ENCODE peak calls at places on chromosomes 11 and 22, in six cellular contexts. One of them, this sample, is unnamed.

GRCh38 chr22:35218079-35218478 is 39.2 kb upstream of the HMGXB4 start:
- DNase-seq in Peyer's patch: no peak
- DNase-seq in GM23338: no peak
- DNase-seq in heart left ventricle: no peak
- DNase-seq in PC-3: peak; percentile 5
- DNase-seq in neuronal stem cell: no peak
- DNase-seq in this sample: no peak

GRCh38 chr22:24758164-24758799 is 16.2 kb downstream of the PIWIL3 start:
- DNase-seq in GM23338: peak; percentile 83
- DNase-seq in PC-3: peak; percentile 68
- DNase-seq in Peyer's patch: peak; percentile 37
- DNase-seq in neuronal stem cell: peak; percentile 53
- DNase-seq in heart left ventricle: peak; percentile 44
- DNase-seq in this sample: no peak

GRCh38 chr11:47270331-47271271 is 668 bp downstream of the MADD start:
- DNase-seq in GM23338: peak; percentile 59
- DNase-seq in heart left ventricle: no peak
- DNase-seq in Peyer's patch: peak; percentile 29
- DNase-seq in PC-3: peak; percentile 49
- DNase-seq in neuronal stem cell: no peak
- DNase-seq in this sample: no peak

GRCh38 chr11:122267602-122268001 is 151.6 kb upstream of the BLID start:
- DNase-seq in Peyer's patch: no peak
- DNase-seq in neuronal stem cell: no peak
- DNase-seq in GM23338: peak; percentile 17
- DNase-seq in heart left ventricle: no peak
- DNase-seq in PC-3: peak; percentile 71
- DNase-seq in this sample: no peak

GRCh38 chr22:36443198-36443770 is 38.2 kb downstream of the TXN2 start:
- DNase-seq in PC-3: no peak
- DNase-seq in Peyer's patch: peak; percentile 54
- DNase-seq in neuronal stem cell: no peak
- DNase-seq in heart left ventricle: no peak
- DNase-seq in GM23338: no peak
- DNase-seq in this sample: no peak

GRCh38 chr22:35330258-35330861 is 30.7 kb downstream of the TOM1 start:
- DNase-seq in Peyer's patch: peak; percentile 79
- DNase-seq in neuronal stem cell: no peak
- DNase-seq in heart left ventricle: peak; percentile 86
- DNase-seq in PC-3: peak; percentile 16
- DNase-seq in GM23338: no peak
- DNase-seq in this sample: peak; percentile 88

GRCh38 chr11:73376168-73376802 is at the start of gene RELT:
- DNase-seq in GM23338: peak; percentile 91
- DNase-seq in neuronal stem cell: peak; percentile 91
- DNase-seq in Peyer's patch: peak; percentile 85
- DNase-seq in heart left ventricle: peak; percentile 89
- DNase-seq in PC-3: peak; percentile 98
- DNase-seq in this sample: peak; percentile 85

GRCh38 chr11:12841946-12842630 is 167.0 kb upstream of the RASSF10 start:
- DNase-seq in PC-3: peak; percentile 42
- DNase-seq in neuronal stem cell: no peak
- DNase-seq in GM23338: peak; percentile 67
- DNase-seq in heart left ventricle: peak; percentile 15
- DNase-seq in Peyer's patch: no peak
- DNase-seq in this sample: no peak

GRCh38 chr11:60563553-60564235 is 48.5 kb downstream of the MS4A13 start:
- DNase-seq in neuronal stem cell: no peak
- DNase-seq in Peyer's patch: no peak
- DNase-seq in GM23338: peak; percentile 46
- DNase-seq in PC-3: no peak
- DNase-seq in heart left ventricle: no peak
- DNase-seq in this sample: no peak

GRCh38 chr11:26834601-26835000 is 112.7 kb upstream of the SLC5A12 start:
- DNase-seq in heart left ventricle: no peak
- DNase-seq in neuronal stem cell: no peak
- DNase-seq in PC-3: no peak
- DNase-seq in Peyer's patch: no peak
- DNase-seq in GM23338: no peak
- DNase-seq in this sample: no peak

GRCh38 chr11:65742353-65742752 is 21.8 kb upstream of the RNASEH2C start:
- DNase-seq in heart left ventricle: no peak
- DNase-seq in neuronal stem cell: no peak
- DNase-seq in GM23338: no peak
- DNase-seq in Peyer's patch: no peak
- DNase-seq in PC-3: no peak
- DNase-seq in this sample: no peak

GRCh38 chr22:47452184-47452583 is 689.7 kb downstream of the TBC1D22A start:
- DNase-seq in heart left ventricle: no peak
- DNase-seq in GM23338: peak; percentile 0
- DNase-seq in Peyer's patch: no peak
- DNase-seq in PC-3: peak; percentile 39
- DNase-seq in neuronal stem cell: no peak
- DNase-seq in this sample: no peak

GRCh38 chr11:35047179-35047578 is 91.8 kb upstream of the CD44 start:
- DNase-seq in GM23338: no peak
- DNase-seq in neuronal stem cell: no peak
- DNase-seq in PC-3: no peak
- DNase-seq in heart left ventricle: no peak
- DNase-seq in Peyer's patch: peak; percentile 62
- DNase-seq in this sample: no peak

GRCh38 chr22:46661221-46661851 is 41.1 kb downstream of the GRAMD4 start:
- DNase-seq in GM23338: no peak
- DNase-seq in PC-3: peak; percentile 85
- DNase-seq in heart left ventricle: no peak
- DNase-seq in neuronal stem cell: no peak
- DNase-seq in Peyer's patch: no peak
- DNase-seq in this sample: no peak

GRCh38 chr11:76666408-76666807 is 4.1 kb downstream of the LRRC32 start:
- DNase-seq in PC-3: no peak
- DNase-seq in heart left ventricle: peak; percentile 72
- DNase-seq in Peyer's patch: no peak
- DNase-seq in neuronal stem cell: no peak
- DNase-seq in GM23338: peak; percentile 30
- DNase-seq in this sample: no peak

GRCh38 chr11:94602430-94603372 is 35.5 kb downstream of the PIWIL4 start:
- DNase-seq in neuronal stem cell: peak; percentile 23
- DNase-seq in Peyer's patch: no peak
- DNase-seq in GM23338: peak; percentile 71
- DNase-seq in PC-3: peak; percentile 82
- DNase-seq in heart left ventricle: peak; percentile 57
- DNase-seq in this sample: no peak

GRCh38 chr11:65979261-65979759 is 17.8 kb downstream of the SART1 start:
- DNase-seq in GM23338: no peak
- DNase-seq in neuronal stem cell: no peak
- DNase-seq in Peyer's patch: no peak
- DNase-seq in PC-3: no peak
- DNase-seq in heart left ventricle: no peak
- DNase-seq in this sample: no peak

GRCh38 chr11:15434529-15434928 is 319.8 kb downstream of the INSC start:
- DNase-seq in heart left ventricle: no peak
- DNase-seq in Peyer's patch: no peak
- DNase-seq in GM23338: no peak
- DNase-seq in PC-3: no peak
- DNase-seq in neuronal stem cell: no peak
- DNase-seq in this sample: no peak

GRCh38 chr11:32088117-32088941 is 2.5 kb upstream of the RCN1 start:
- DNase-seq in GM23338: no peak
- DNase-seq in Peyer's patch: no peak
- DNase-seq in PC-3: peak; percentile 83
- DNase-seq in neuronal stem cell: no peak
- DNase-seq in heart left ventricle: peak; percentile 81
- DNase-seq in this sample: no peak

GRCh38 chr11:131889146-131889577 is 518.7 kb downstream of the NTM start:
- DNase-seq in Peyer's patch: no peak
- DNase-seq in neuronal stem cell: no peak
- DNase-seq in PC-3: peak; percentile 66
- DNase-seq in GM23338: peak; percentile 56
- DNase-seq in heart left ventricle: no peak
- DNase-seq in this sample: no peak

GRCh38 chr11:105790841-105791240 is 181.0 kb downstream of the GRIA4 start:
- DNase-seq in neuronal stem cell: no peak
- DNase-seq in Peyer's patch: no peak
- DNase-seq in heart left ventricle: no peak
- DNase-seq in GM23338: no peak
- DNase-seq in PC-3: no peak
- DNase-seq in this sample: no peak

GRCh38 chr11:110297082-110297725 is 790 bp upstream of the RDX start:
- DNase-seq in heart left ventricle: no peak
- DNase-seq in neuronal stem cell: no peak
- DNase-seq in Peyer's patch: no peak
- DNase-seq in PC-3: peak; percentile 80
- DNase-seq in GM23338: no peak
- DNase-seq in this sample: no peak

GRCh38 chr22:49971232-49972162 is 10.9 kb downstream of the PIM3 start:
- DNase-seq in PC-3: peak; percentile 49
- DNase-seq in heart left ventricle: peak; percentile 77
- DNase-seq in neuronal stem cell: no peak
- DNase-seq in Peyer's patch: peak; percentile 68
- DNase-seq in GM23338: peak; percentile 61
- DNase-seq in this sample: peak; percentile 90
- H3K4me1 ChIP-seq in PC-3: peaks cover 11% of the 10 kb centered on the region
- H3K4me1 ChIP-seq in heart left ventricle: peaks cover 31% of the 10 kb centered on the region
- H3K4me1 ChIP-seq in neuronal stem cell: peaks cover 35% of the 10 kb centered on the region
- H3K4me1 ChIP-seq in Peyer's patch: peaks cover 17% of the 10 kb centered on the region
- H3K4me1 ChIP-seq in GM23338: no peaks in the 10 kb centered on the region
- H3K4me1 ChIP-seq in this sample: peaks cover 32% of the 10 kb centered on the region

GRCh38 chr11:68327586-68328370 is 15.4 kb downstream of the LRP5 start:
- DNase-seq in Peyer's patch: no peak
- DNase-seq in GM23338: no peak
- DNase-seq in PC-3: no peak
- DNase-seq in neuronal stem cell: no peak
- DNase-seq in heart left ventricle: no peak
- DNase-seq in this sample: no peak
- H3K4me1 ChIP-seq in Peyer's patch: peaks cover 6% of the 10 kb centered on the region
- H3K4me1 ChIP-seq in GM23338: peaks cover 50% of the 10 kb centered on the region
- H3K4me1 ChIP-seq in PC-3: no peaks in the 10 kb centered on the region
- H3K4me1 ChIP-seq in neuronal stem cell: peaks cover 59% of the 10 kb centered on the region
- H3K4me1 ChIP-seq in heart left ventricle: peaks cover 83% of the 10 kb centered on the region
- H3K4me1 ChIP-seq in this sample: peaks cover 46% of the 10 kb centered on the region

GRCh38 chr22:19103881-19104821 is 18.1 kb downstream of the DGCR2 start:
- DNase-seq in GM23338: no peak
- DNase-seq in PC-3: no peak
- DNase-seq in Peyer's patch: no peak
- DNase-seq in neuronal stem cell: no peak
- DNase-seq in heart left ventricle: no peak
- DNase-seq in this sample: peak; percentile 95
- H3K4me1 ChIP-seq in GM23338: peaks cover 1% of the 10 kb centered on the region
- H3K4me1 ChIP-seq in PC-3: no peaks in the 10 kb centered on the region
- H3K4me1 ChIP-seq in Peyer's patch: no peaks in the 10 kb centered on the region
- H3K4me1 ChIP-seq in neuronal stem cell: peaks cover 3% of the 10 kb centered on the region
- H3K4me1 ChIP-seq in heart left ventricle: peaks cover 17% of the 10 kb centered on the region
- H3K4me1 ChIP-seq in this sample: peaks cover 56% of the 10 kb centered on the region

GRCh38 chr11:58577441-58578135 is 1.3 kb upstream of the ZFP91 start:
- DNase-seq in PC-3: peak; percentile 82
- DNase-seq in neuronal stem cell: no peak
- DNase-seq in Peyer's patch: peak; percentile 86
- DNase-seq in heart left ventricle: peak; percentile 49
- DNase-seq in GM23338: no peak
- DNase-seq in this sample: peak; percentile 45
- H3K4me1 ChIP-seq in PC-3: peaks cover 67% of the 10 kb centered on the region
- H3K4me1 ChIP-seq in neuronal stem cell: peaks cover 1% of the 10 kb centered on the region
- H3K4me1 ChIP-seq in Peyer's patch: peaks cover 6% of the 10 kb centered on the region
- H3K4me1 ChIP-seq in heart left ventricle: peaks cover 26% of the 10 kb centered on the region
- H3K4me1 ChIP-seq in GM23338: peaks cover 9% of the 10 kb centered on the region
- H3K4me1 ChIP-seq in this sample: peaks cover 66% of the 10 kb centered on the region

GRCh38 chr22:26556904-26557303 is 33.0 kb downstream of the TPST2 start:
- DNase-seq in Peyer's patch: no peak
- DNase-seq in GM23338: no peak
- DNase-seq in PC-3: no peak
- DNase-seq in heart left ventricle: peak; percentile 30
- DNase-seq in neuronal stem cell: no peak
- DNase-seq in this sample: peak; percentile 32
- H3K4me1 ChIP-seq in Peyer's patch: no peaks in the 10 kb centered on the region
- H3K4me1 ChIP-seq in GM23338: peaks cover 62% of the 10 kb centered on the region
- H3K4me1 ChIP-seq in PC-3: no peaks in the 10 kb centered on the region
- H3K4me1 ChIP-seq in heart left ventricle: peaks cover 6% of the 10 kb centered on the region
- H3K4me1 ChIP-seq in neuronal stem cell: peaks cover 2% of the 10 kb centered on the region
- H3K4me1 ChIP-seq in this sample: peaks cover 58% of the 10 kb centered on the region

This sample was measured in gastrocnemius medialis.